ENCODE peak calls at places on chromosomes 12 and 14, in seven cellular contexts. U is tibial artery; H is CD8-positive, alpha-beta T cell; S is brain microvascular endothelial cell; M is lower lobe of right lung; A is heart left ventricle; G is HCT116. R is an unnamed sample.

GRCh38 chr14:54182419-54183040 is 214.3 kb upstream of the CDKN3 start:
- DNase-seq in S (no peak), A (no peak), G (no peak), U (no peak), H (no peak), M (no peak), R (no peak)

GRCh38 chr12:68349921-68350606 is 17.9 kb upstream of the MDM1 start:
- DNase-seq in A (no peak), G (no peak), U (no peak), H (no peak), S (no peak), M (no peak), R (no peak)

GRCh38 chr12:124386059-124386458 is 91.2 kb downstream of the RFLNA start:
- DNase-seq in S (no peak), G (no peak), M (no peak), H (no peak), U (no peak), A (no peak), R (no peak)

GRCh38 chr12:70609739-70610491 is 27.3 kb downstream of the PTPRB start:
- DNase-seq in U (peak; percentile 37), H (no peak), A (peak; percentile 78), S (no peak), M (peak; percentile 66), G (no peak), R (no peak)

GRCh38 chr12:68538722-68539614 is 71.7 kb upstream of the RAP1B start:
- DNase-seq in A (peak; percentile 76), M (peak; percentile 66), G (no peak), U (peak; percentile 55), S (peak; percentile 62), H (peak; percentile 81), R (peak; percentile 46)

GRCh38 chr14:92709340-92710000 is 39.0 kb downstream of the LGMN start:
- DNase-seq in H (no peak), U (no peak), S (no peak), A (no peak), M (no peak), G (no peak), R (no peak)

GRCh38 chr14:27506272-27506671 is 908.4 kb upstream of the NOVA1 start:
- DNase-seq in S (no peak), M (no peak), U (no peak), A (no peak), G (no peak), H (no peak), R (no peak)

GRCh38 chr12:1880876-1881275 is 37.6 kb downstream of the CACNA2D4 start:
- DNase-seq in H (no peak), M (no peak), G (no peak), U (no peak), A (no peak), S (no peak), R (no peak)

GRCh38 chr14:89479802-89480201 is 62.8 kb upstream of the FOXN3 start:
- DNase-seq in S (no peak), M (no peak), U (no peak), H (no peak), A (no peak), G (no peak), R (no peak)

GRCh38 chr12:62695696-62696095 is 229.1 kb downstream of the MON2 start:
- DNase-seq in S (no peak), M (no peak), H (no peak), G (no peak), U (no peak), A (no peak), R (no peak)

GRCh38 chr12:39772708-39773665 is 153.4 kb upstream of the ABCD2 start:
- DNase-seq in A (no peak), M (no peak), S (no peak), U (no peak), G (no peak), H (no peak), R (no peak)

GRCh38 chr14:84937449-84937848 is 592.5 kb upstream of the FLRT2 start:
- DNase-seq in G (no peak), U (no peak), H (no peak), M (no peak), S (no peak), A (no peak), R (no peak)

GRCh38 chr14:55582741-55583140 is 2.7 kb downstream of the KTN1 start:
- DNase-seq in M (no peak), S (no peak), U (no peak), H (no peak), A (no peak), G (no peak), R (no peak)

GRCh38 chr12:65656904-65657351 is 167.4 kb upstream of the HMGA2 start:
- DNase-seq in G (peak; percentile 97), S (peak; percentile 97), U (no peak), A (no peak), H (no peak), M (no peak), R (no peak)

DNA sequence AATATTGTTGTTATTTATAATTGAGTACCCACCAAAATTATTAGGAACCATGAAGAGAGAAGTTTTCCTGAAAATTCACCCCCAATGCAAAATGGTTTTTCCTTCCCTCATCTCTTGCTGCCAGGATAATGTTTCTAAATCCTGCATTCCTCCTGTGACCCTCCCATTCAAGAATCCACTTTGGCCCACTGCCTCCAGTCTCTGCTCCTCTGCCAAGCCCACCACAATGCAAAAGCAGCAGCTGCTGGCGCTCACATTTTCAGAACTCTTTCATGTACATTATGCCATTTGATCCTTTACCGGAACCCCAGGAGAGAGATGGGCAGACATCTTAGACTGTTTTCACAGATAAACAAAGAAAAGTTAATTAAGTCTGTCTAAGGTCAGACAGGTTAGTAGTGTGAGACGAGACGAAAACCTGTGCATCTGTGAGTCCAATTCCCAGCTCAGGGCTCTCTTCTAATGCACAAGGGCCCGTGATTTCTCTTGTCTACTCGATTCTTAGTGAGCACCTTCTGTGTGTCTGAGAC is 12.9 kb downstream of the LRIG3 start:
- DNase-seq in M (no peak), G (no peak), U (no peak), H (no peak), A (no peak), S (no peak), R (no peak)
- H3K27ac ChIP-seq in M (no peak overlapping the region), G (no peak overlapping the region), U (no peak overlapping the region), H (no peak overlapping the region), A (no peak overlapping the region), S (no peak overlapping the region), R (no peak overlapping the region)

GRCh38 chr12:46402861-46403731 is 30.5 kb upstream of the SLC38A2 start:
- DNase-seq in H (no peak), A (no peak), G (no peak), U (no peak), M (no peak), S (no peak), R (no peak)

GRCh38 chr12:46400406-46400805 is 27.8 kb upstream of the SLC38A2 start:
- DNase-seq in G (no peak), A (no peak), M (no peak), U (no peak), H (no peak), S (no peak), R (no peak)

GRCh38 chr12:46403732-46404097 is 31.1 kb upstream of the SLC38A2 start:
- DNase-seq in U (no peak), G (no peak), S (no peak), H (no peak), M (no peak), A (no peak), R (no peak)

GRCh38 chr12:46402451-46402850 is 29.9 kb upstream of the SLC38A2 start:
- DNase-seq in S (no peak), G (no peak), M (no peak), H (no peak), U (peak; percentile 52), A (no peak), R (no peak)

GRCh38 chr12:46401703-46402102 is 29.1 kb upstream of the SLC38A2 start:
- DNase-seq in M (no peak), H (no peak), A (no peak), S (peak; percentile 38), G (no peak), U (peak; percentile 53), R (no peak)
- TF ChIP-seq CTCF in M (peak; percentile 8), H (no peak), A (peak; percentile 51), S (peak; percentile 49), G (no peak), U (peak; percentile 47), R (no peak)

GRCh38 chr12:48007206-48007605 is 2.9 kb upstream of the COL2A1 start:
- DNase-seq in U (no peak), H (no peak), G (no peak), A (no peak), M (no peak), S (no peak), R (no peak)

GRCh38 chr12:48003226-48004038 is 844 bp downstream of the COL2A1 start:
- DNase-seq in A (no peak), G (no peak), H (no peak), U (no peak), S (no peak), M (no peak), R (no peak)

GRCh38 chr12:48005750-48006021 is 1.4 kb upstream of the COL2A1 start:
- DNase-seq in G (no peak), A (no peak), H (no peak), S (no peak), U (no peak), M (no peak), R (no peak)

GRCh38 chr12:48004039-48004940 is at the start of gene COL2A1:
- DNase-seq in S (no peak), A (no peak), G (no peak), M (no peak), H (no peak), U (no peak), R (no peak)

DNA sequence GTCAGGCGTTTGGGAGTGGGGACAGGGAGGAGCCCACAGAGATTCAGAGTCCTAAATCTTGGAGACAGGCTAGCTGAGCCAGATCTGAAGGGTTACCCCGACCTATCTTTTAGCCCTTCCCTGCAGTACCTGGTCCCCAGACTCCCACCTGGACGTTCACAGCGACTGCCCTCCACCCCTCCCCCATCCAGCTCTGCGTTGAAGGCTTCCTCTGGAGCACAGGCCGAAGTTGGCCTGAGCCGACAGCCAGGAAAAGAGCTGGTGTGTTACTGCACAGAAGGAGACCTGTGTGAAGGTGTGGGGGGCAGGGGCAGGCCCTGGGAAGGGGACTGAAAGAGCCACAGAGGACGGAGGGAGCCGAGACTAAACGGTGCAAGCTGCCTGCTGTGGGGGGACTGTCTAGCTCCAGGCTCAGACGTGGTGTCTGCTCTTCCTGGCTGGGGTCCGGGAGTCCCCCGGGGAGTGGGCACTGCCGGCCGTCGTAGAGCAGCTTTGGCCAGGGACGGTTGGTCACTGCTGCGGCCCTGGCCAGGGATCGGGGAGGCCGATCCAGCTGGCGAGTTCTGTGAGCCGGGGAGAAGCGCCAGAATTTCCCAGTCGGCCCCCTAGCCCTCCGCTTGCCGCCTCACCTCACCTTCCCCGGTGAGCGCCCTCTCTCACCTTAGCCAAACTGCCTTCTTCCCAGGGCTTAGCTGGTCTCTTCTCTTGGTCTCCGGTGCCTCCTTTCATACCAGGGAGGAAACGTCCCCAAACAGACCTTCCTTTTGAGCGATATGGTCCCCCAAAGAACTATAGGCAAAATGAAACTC is 869 bp upstream of the COL2A1 start:
- DNase-seq in H (no peak), U (no peak), G (no peak), S (no peak), A (no peak), M (no peak), R (no peak)
- H3K27me3 ChIP-seq in H (peaks cover 61% of the 10 kb centered on the region), U (peaks cover 77% of the 10 kb centered on the region), G (peaks cover 7% of the 10 kb centered on the region), S (peaks cover 56% of the 10 kb centered on the region), A (peaks cover 44% of the 10 kb centered on the region), M (peaks cover 71% of the 10 kb centered on the region), R (peaks cover 79% of the 10 kb centered on the region)

DNA sequence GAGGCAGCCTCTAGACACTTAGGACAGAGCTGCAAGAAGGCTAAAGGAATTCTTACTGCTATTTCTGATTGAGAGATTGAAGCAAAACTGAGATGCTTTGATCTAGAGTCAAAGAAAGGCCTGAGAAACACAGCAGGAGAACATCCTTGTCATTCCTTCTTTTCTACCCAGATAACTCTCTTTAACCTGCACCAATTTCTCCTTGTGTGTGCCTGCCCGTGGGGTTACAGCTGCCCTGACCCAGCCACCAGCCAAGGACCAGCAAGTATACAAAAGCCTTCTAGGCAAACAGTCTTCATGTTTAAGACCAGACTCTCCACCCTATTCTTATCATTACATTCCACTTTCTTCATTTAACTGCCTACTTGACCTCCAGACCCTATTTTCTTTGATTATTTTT is 81.7 kb upstream of the PRB2 start:
- DNase-seq in G (no peak), A (no peak), S (no peak), M (no peak), U (no peak), H (no peak), R (no peak)
- H3K27ac ChIP-seq in G (no peak overlapping the region), A (no peak overlapping the region), S (no peak overlapping the region), M (no peak overlapping the region), U (no peak overlapping the region), H (no peak overlapping the region), R (no peak overlapping the region)